ENCODE peak calls at places on chromosomes 13 and 19, in seven cellular contexts. One of them, this sample, is unnamed.

GRCh38 chr19:42554046-42554575 is 25.8 kb upstream of the CEACAM1 start:
- DNase-seq in OCI-LY7: no peak
- DNase-seq in pancreas: no peak
- DNase-seq in uterus: no peak
- DNase-seq in transverse colon: no peak
- DNase-seq in dorsolateral prefrontal cortex: no peak
- DNase-seq in colonic mucosa: no peak
- DNase-seq in this sample: no peak

GRCh38 chr19:681029-681626 is 4.9 kb downstream of the FSTL3 start:
- DNase-seq in transverse colon: peak; percentile 92
- DNase-seq in colonic mucosa: no peak
- DNase-seq in uterus: no peak
- DNase-seq in pancreas: peak; percentile 91
- DNase-seq in dorsolateral prefrontal cortex: no peak
- DNase-seq in OCI-LY7: peak; percentile 93
- DNase-seq in this sample: peak; percentile 95

GRCh38 chr13:111046590-111047141 is 68.4 kb upstream of the ARHGEF7 start:
- DNase-seq in pancreas: no peak
- DNase-seq in uterus: no peak
- DNase-seq in dorsolateral prefrontal cortex: no peak
- DNase-seq in OCI-LY7: no peak
- DNase-seq in transverse colon: no peak
- DNase-seq in colonic mucosa: no peak
- DNase-seq in this sample: no peak

GRCh38 chr19:5397804-5398692 is 57.2 kb upstream of the ZNRF4 start:
- DNase-seq in colonic mucosa: no peak
- DNase-seq in uterus: no peak
- DNase-seq in transverse colon: no peak
- DNase-seq in pancreas: no peak
- DNase-seq in OCI-LY7: peak; percentile 30
- DNase-seq in dorsolateral prefrontal cortex: peak; percentile 52
- DNase-seq in this sample: peak; percentile 34

GRCh38 chr13:46675016-46675415 is 121.9 kb downstream of the ESD start:
- DNase-seq in uterus: no peak
- DNase-seq in pancreas: no peak
- DNase-seq in transverse colon: no peak
- DNase-seq in OCI-LY7: no peak
- DNase-seq in colonic mucosa: no peak
- DNase-seq in dorsolateral prefrontal cortex: no peak
- DNase-seq in this sample: no peak

GRCh38 chr13:40665754-40666057 is 735 bp downstream of the FOXO1 start:
- DNase-seq in colonic mucosa: no peak
- DNase-seq in pancreas: no peak
- DNase-seq in uterus: no peak
- DNase-seq in dorsolateral prefrontal cortex: no peak
- DNase-seq in OCI-LY7: peak; percentile 68
- DNase-seq in transverse colon: no peak
- DNase-seq in this sample: no peak

GRCh38 chr19:57282011-57282636 is 1.8 kb downstream of the ZNF460 start:
- DNase-seq in OCI-LY7: no peak
- DNase-seq in colonic mucosa: no peak
- DNase-seq in dorsolateral prefrontal cortex: no peak
- DNase-seq in pancreas: no peak
- DNase-seq in transverse colon: no peak
- DNase-seq in uterus: no peak
- DNase-seq in this sample: no peak

GRCh38 chr13:32423592-32423991 is 4.3 kb downstream of the N4BP2L1 start:
- DNase-seq in dorsolateral prefrontal cortex: no peak
- DNase-seq in transverse colon: no peak
- DNase-seq in colonic mucosa: no peak
- DNase-seq in uterus: no peak
- DNase-seq in OCI-LY7: no peak
- DNase-seq in pancreas: no peak
- DNase-seq in this sample: no peak

GRCh38 chr19:57712222-57712621 is 3.2 kb upstream of the ZNF154 start:
- DNase-seq in colonic mucosa: no peak
- DNase-seq in OCI-LY7: no peak
- DNase-seq in transverse colon: no peak
- DNase-seq in pancreas: no peak
- DNase-seq in dorsolateral prefrontal cortex: no peak
- DNase-seq in uterus: no peak
- DNase-seq in this sample: no peak

GRCh38 chr19:2627319-2627829 is 75.1 kb downstream of the GNG7 start:
- DNase-seq in transverse colon: peak; percentile 69
- DNase-seq in uterus: peak; percentile 41
- DNase-seq in OCI-LY7: peak; percentile 92
- DNase-seq in dorsolateral prefrontal cortex: peak; percentile 88
- DNase-seq in pancreas: peak; percentile 77
- DNase-seq in colonic mucosa: no peak
- DNase-seq in this sample: no peak

GRCh38 chr19:54570316-54570715 is 3.3 kb upstream of the LILRA2 start:
- DNase-seq in colonic mucosa: no peak
- DNase-seq in dorsolateral prefrontal cortex: no peak
- DNase-seq in uterus: no peak
- DNase-seq in OCI-LY7: no peak
- DNase-seq in transverse colon: no peak
- DNase-seq in pancreas: no peak
- DNase-seq in this sample: no peak

GRCh38 chr19:10189631-10190425 is 4.9 kb downstream of the DNMT1 start:
- DNase-seq in uterus: no peak
- DNase-seq in pancreas: no peak
- DNase-seq in OCI-LY7: no peak
- DNase-seq in colonic mucosa: no peak
- DNase-seq in dorsolateral prefrontal cortex: no peak
- DNase-seq in transverse colon: no peak
- DNase-seq in this sample: peak; percentile 58

GRCh38 chr13:51539887-51540286 is 44.4 kb upstream of the WDFY2 start:
- DNase-seq in OCI-LY7: no peak
- DNase-seq in colonic mucosa: no peak
- DNase-seq in uterus: no peak
- DNase-seq in pancreas: no peak
- DNase-seq in dorsolateral prefrontal cortex: no peak
- DNase-seq in transverse colon: no peak
- DNase-seq in this sample: no peak

GRCh38 chr13:105948143-105948542 is 587.3 kb downstream of the EFNB2 start:
- DNase-seq in dorsolateral prefrontal cortex: no peak
- DNase-seq in OCI-LY7: no peak
- DNase-seq in pancreas: no peak
- DNase-seq in transverse colon: no peak
- DNase-seq in colonic mucosa: no peak
- DNase-seq in uterus: no peak
- DNase-seq in this sample: no peak

GRCh38 chr19:38661996-38662395 is 14.5 kb downstream of the ACTN4 start:
- DNase-seq in OCI-LY7: no peak
- DNase-seq in pancreas: no peak
- DNase-seq in uterus: no peak
- DNase-seq in dorsolateral prefrontal cortex: no peak
- DNase-seq in colonic mucosa: peak; percentile 78
- DNase-seq in transverse colon: peak; percentile 55
- DNase-seq in this sample: no peak

GRCh38 chr13:22486490-22486889 is 694.3 kb upstream of the SGCG start:
- DNase-seq in OCI-LY7: no peak
- DNase-seq in colonic mucosa: no peak
- DNase-seq in dorsolateral prefrontal cortex: no peak
- DNase-seq in uterus: no peak
- DNase-seq in transverse colon: no peak
- DNase-seq in pancreas: no peak
- DNase-seq in this sample: no peak

GRCh38 chr13:49220856-49221614 is 897 bp downstream of the MLNR start:
- DNase-seq in dorsolateral prefrontal cortex: no peak
- DNase-seq in transverse colon: no peak
- DNase-seq in colonic mucosa: no peak
- DNase-seq in OCI-LY7: no peak
- DNase-seq in pancreas: no peak
- DNase-seq in uterus: no peak
- DNase-seq in this sample: no peak

GRCh38 chr19:3250675-3251074 is 26.2 kb downstream of the CELF5 start:
- DNase-seq in transverse colon: peak; percentile 21
- DNase-seq in dorsolateral prefrontal cortex: no peak
- DNase-seq in OCI-LY7: peak; percentile 46
- DNase-seq in uterus: no peak
- DNase-seq in pancreas: no peak
- DNase-seq in colonic mucosa: peak; percentile 30
- DNase-seq in this sample: peak; percentile 42

GRCh38 chr13:26873174-26873698 is 112.7 kb upstream of the GPR12 start:
- DNase-seq in pancreas: no peak
- DNase-seq in colonic mucosa: no peak
- DNase-seq in dorsolateral prefrontal cortex: no peak
- DNase-seq in transverse colon: no peak
- DNase-seq in uterus: no peak
- DNase-seq in OCI-LY7: no peak
- DNase-seq in this sample: no peak

GRCh38 chr19:17500447-17501198 is 10.8 kb upstream of the PGLS start:
- DNase-seq in pancreas: no peak
- DNase-seq in dorsolateral prefrontal cortex: no peak
- DNase-seq in colonic mucosa: no peak
- DNase-seq in OCI-LY7: no peak
- DNase-seq in transverse colon: no peak
- DNase-seq in uterus: no peak
- DNase-seq in this sample: no peak

GRCh38 chr19:51116736-51117135 is 8.0 kb upstream of the SIGLEC9 start:
- DNase-seq in transverse colon: no peak
- DNase-seq in uterus: no peak
- DNase-seq in colonic mucosa: no peak
- DNase-seq in OCI-LY7: no peak
- DNase-seq in pancreas: no peak
- DNase-seq in dorsolateral prefrontal cortex: no peak
- DNase-seq in this sample: no peak

GRCh38 chr13:41707192-41707858 is 250.0 kb downstream of the RGCC start:
- DNase-seq in uterus: no peak
- DNase-seq in transverse colon: no peak
- DNase-seq in dorsolateral prefrontal cortex: no peak
- DNase-seq in OCI-LY7: no peak
- DNase-seq in colonic mucosa: no peak
- DNase-seq in pancreas: no peak
- DNase-seq in this sample: no peak

GRCh38 chr13:35964764-35965163 is 166.4 kb downstream of the DCLK1 start:
- DNase-seq in transverse colon: no peak
- DNase-seq in dorsolateral prefrontal cortex: no peak
- DNase-seq in pancreas: no peak
- DNase-seq in uterus: no peak
- DNase-seq in OCI-LY7: no peak
- DNase-seq in colonic mucosa: no peak
- DNase-seq in this sample: no peak

GRCh38 chr13:103291693-103292572 is 225.7 kb upstream of the SLC10A2 start:
- DNase-seq in transverse colon: no peak
- DNase-seq in colonic mucosa: no peak
- DNase-seq in dorsolateral prefrontal cortex: no peak
- DNase-seq in pancreas: no peak
- DNase-seq in uterus: no peak
- DNase-seq in OCI-LY7: no peak
- DNase-seq in this sample: peak; percentile 20

DNA sequence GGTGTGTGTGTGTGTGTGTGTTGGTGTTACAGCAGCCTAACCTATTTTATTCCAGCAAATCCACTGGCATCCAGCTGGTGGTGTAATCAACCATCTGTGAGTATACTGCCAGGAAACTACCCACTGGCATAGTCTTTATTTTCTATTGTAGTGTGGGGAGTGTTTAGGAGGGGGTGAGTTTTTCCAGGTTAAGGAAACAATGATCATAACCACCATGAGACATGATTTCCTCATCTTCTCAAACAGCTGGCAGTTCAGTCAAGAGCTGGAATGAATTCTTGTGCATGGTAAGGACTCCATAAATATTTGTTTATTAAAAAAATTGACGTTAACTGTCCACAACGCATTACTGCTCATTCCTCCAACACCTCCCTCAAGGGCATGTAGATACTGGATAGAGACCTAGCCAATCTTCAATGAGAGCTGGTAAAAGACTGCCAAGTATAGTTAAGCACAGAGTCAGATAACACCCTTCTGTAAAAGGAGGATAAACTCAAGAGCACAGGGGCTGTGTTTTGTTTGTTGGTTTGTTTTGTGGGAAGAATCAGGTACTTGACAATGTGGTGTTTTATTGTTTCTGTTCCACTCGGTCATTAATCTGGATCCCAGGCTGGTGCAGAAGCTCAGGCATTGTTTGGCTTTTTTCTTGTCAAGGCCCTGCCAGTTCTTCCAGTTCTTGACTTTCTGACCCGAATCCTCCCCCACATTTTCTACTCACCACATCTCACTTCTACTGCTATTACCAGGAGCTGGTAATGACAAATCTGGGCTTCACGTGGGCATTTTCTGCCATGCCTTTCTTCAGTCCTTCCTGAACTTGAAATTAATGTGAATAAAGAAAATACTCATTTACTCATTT is 31.6 kb upstream of the SLC46A3 start:
- DNase-seq in dorsolateral prefrontal cortex: no peak
- DNase-seq in pancreas: no peak
- DNase-seq in uterus: no peak
- DNase-seq in transverse colon: no peak
- DNase-seq in colonic mucosa: no peak
- DNase-seq in OCI-LY7: no peak
- DNase-seq in this sample: no peak
- H3K27ac ChIP-seq in dorsolateral prefrontal cortex: no peak overlapping the region
- H3K27ac ChIP-seq in pancreas: no peak overlapping the region
- H3K27ac ChIP-seq in uterus: no peak overlapping the region
- H3K27ac ChIP-seq in transverse colon: no peak overlapping the region
- H3K27ac ChIP-seq in colonic mucosa: no peak overlapping the region
- H3K27ac ChIP-seq in OCI-LY7: no peak overlapping the region
- H3K27ac ChIP-seq in this sample: no peak overlapping the region

GRCh38 chr13:30551194-30551593 is 66.5 kb upstream of the USPL1 start:
- DNase-seq in OCI-LY7: peak; percentile 83
- DNase-seq in pancreas: no peak
- DNase-seq in uterus: no peak
- DNase-seq in transverse colon: no peak
- DNase-seq in dorsolateral prefrontal cortex: no peak
- DNase-seq in colonic mucosa: no peak
- DNase-seq in this sample: peak; percentile 7
- TF ChIP-seq CTCF in OCI-LY7: peak; percentile 93
- TF ChIP-seq CTCF in pancreas: no peak
- TF ChIP-seq CTCF in uterus: peak; percentile 23
- TF ChIP-seq CTCF in transverse colon: peak; percentile 21
- TF ChIP-seq CTCF in dorsolateral prefrontal cortex: peak; percentile 25
- TF ChIP-seq CTCF in colonic mucosa: peak; percentile 21
- TF ChIP-seq CTCF in this sample: peak; percentile 41

GRCh38 chr19:7266832-7267231 is 27.4 kb downstream of the INSR start:
- DNase-seq in dorsolateral prefrontal cortex: no peak
- DNase-seq in pancreas: peak; percentile 30
- DNase-seq in OCI-LY7: no peak
- DNase-seq in uterus: no peak
- DNase-seq in colonic mucosa: no peak
- DNase-seq in transverse colon: no peak
- DNase-seq in this sample: no peak
- H3K27ac ChIP-seq in dorsolateral prefrontal cortex: no peak overlapping the region
- H3K27ac ChIP-seq in pancreas: no peak overlapping the region
- H3K27ac ChIP-seq in OCI-LY7: no peak overlapping the region
- H3K27ac ChIP-seq in uterus: peak overlapping the region; percentile 57
- H3K27ac ChIP-seq in colonic mucosa: no peak overlapping the region
- H3K27ac ChIP-seq in transverse colon: peak overlapping the region; percentile 71
- H3K27ac ChIP-seq in this sample: no peak overlapping the region

DNA sequence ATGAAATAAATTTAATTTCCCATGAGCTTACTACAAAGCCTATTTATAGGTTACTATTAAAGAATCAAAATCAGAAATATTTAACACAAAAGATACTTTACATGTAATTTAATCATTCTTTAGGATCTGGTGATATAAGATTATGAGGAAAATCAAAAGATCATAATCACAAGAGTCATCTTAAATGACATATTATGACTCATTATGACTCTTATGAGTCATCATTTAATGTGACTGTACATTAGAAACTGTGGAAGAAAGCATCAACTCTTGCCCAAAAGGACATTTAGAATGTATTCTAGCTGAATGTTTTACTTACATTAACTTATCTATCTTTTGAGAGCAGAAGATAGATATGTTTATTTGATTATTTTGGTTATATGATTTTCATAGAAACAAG is 458.6 kb downstream of the DCT start:
- DNase-seq in dorsolateral prefrontal cortex: no peak
- DNase-seq in OCI-LY7: no peak
- DNase-seq in uterus: no peak
- DNase-seq in colonic mucosa: no peak
- DNase-seq in transverse colon: no peak
- DNase-seq in pancreas: no peak
- DNase-seq in this sample: no peak
- TF ChIP-seq CTCF in dorsolateral prefrontal cortex: no peak
- TF ChIP-seq CTCF in OCI-LY7: no peak
- TF ChIP-seq CTCF in uterus: no peak
- TF ChIP-seq CTCF in colonic mucosa: no peak
- TF ChIP-seq CTCF in transverse colon: no peak
- TF ChIP-seq CTCF in pancreas: no peak
- TF ChIP-seq CTCF in this sample: no peak

This sample was measured in WERI-Rb-1.